ENCODE peak calls at places on chromosome 22, in eight cellular contexts. Z is AG08396; G is breast epithelium; R is activated CD4-positive, CD25-positive, alpha-beta regulatory T cell; K is H4; M is stimulated activated CD4-positive, alpha-beta T cell treated with anti-CD3 and anti-CD28 coated beads, Interleukin-4, amount 100 ng/mL, for 48 hours; U is RPMI8226; C is smooth muscle cell of the brain vasculature. F is an unnamed sample.
A peak's percentile ranks its signal among the peaks of the same experiment; 100 is the strongest.

GRCh38 chr22:29342177-29342576 is 26.7 kb upstream of the RASL10A start:
- DNase-seq in Z (no peak), G (no peak), R (no peak), K (no peak), M (no peak), U (no peak), C (no peak), F (peak; percentile 38)

GRCh38 chr22:44210721-44211120 is 30.0 kb downstream of the PARVG start:
- DNase-seq in Z (no peak), G (no peak), R (no peak), K (no peak), M (no peak), U (no peak), C (no peak), F (peak; percentile 24)

GRCh38 chr22:44992166-44992565 is 17.6 kb downstream of the PHF21B start:
- DNase-seq in Z (no peak), G (no peak), R (no peak), K (no peak), M (no peak), U (no peak), C (no peak), F (no peak)

GRCh38 chr22:38012604-38013072 is 28.3 kb upstream of the SOX10 start:
- DNase-seq in Z (no peak), G (no peak), R (no peak), K (no peak), M (no peak), U (no peak), C (no peak), F (no peak)

GRCh38 chr22:49948958-49949913 is 11.3 kb upstream of the PIM3 start:
- DNase-seq in Z (no peak), G (peak; percentile 88), R (no peak), K (no peak), M (no peak), U (no peak), C (no peak), F (no peak)

GRCh38 chr22:47195156-47195675 is 432.8 kb downstream of the TBC1D22A start:
- DNase-seq in Z (no peak), G (peak; percentile 35), R (no peak), K (no peak), M (no peak), U (no peak), C (no peak), F (no peak)

GRCh38 chr22:46942816-46943783 is 180.7 kb downstream of the TBC1D22A start:
- DNase-seq in Z (no peak), G (no peak), R (no peak), K (no peak), M (no peak), U (no peak), C (no peak), F (no peak)

GRCh38 chr22:31923166-31923565 is 21.2 kb upstream of the YWHAH start:
- DNase-seq in Z (no peak), G (no peak), R (no peak), K (no peak), M (no peak), U (peak; percentile 54), C (no peak), F (no peak)

GRCh38 chr22:37202706-37203105 is 9.6 kb downstream of the SSTR3 start:
- DNase-seq in Z (no peak), G (peak; percentile 35), R (no peak), K (no peak), M (no peak), U (no peak), C (no peak), F (no peak)

GRCh38 chr22:50503475-50504145 is 3.9 kb downstream of the LMF2 start:
- DNase-seq in Z (no peak), G (no peak), R (no peak), K (no peak), M (no peak), U (no peak), C (no peak), F (no peak)

GRCh38 chr22:37760152-37760551 is 47.6 kb upstream of the GCAT start:
- DNase-seq in Z (no peak), G (no peak), R (no peak), K (no peak), M (no peak), U (no peak), C (no peak), F (no peak)

GRCh38 chr22:22553735-22554134 is 5.3 kb downstream of the PRAME start:
- DNase-seq in Z (no peak), G (no peak), R (no peak), K (no peak), M (no peak), U (no peak), C (no peak), F (no peak)

GRCh38 chr22:50150161-50151129 is 20.1 kb upstream of the PANX2 start:
- DNase-seq in Z (no peak), G (no peak), R (no peak), K (no peak), M (no peak), U (no peak), C (no peak), F (no peak)

GRCh38 chr22:29879738-29880137 is 3.2 kb upstream of the MTMR3 start:
- DNase-seq in Z (no peak), G (no peak), R (no peak), K (no peak), M (no peak), U (no peak), C (no peak), F (no peak)

GRCh38 chr22:29555065-29555644 is 1.6 kb upstream of the THOC5 start:
- DNase-seq in Z (peak; percentile 44), G (peak; percentile 76), R (no peak), K (no peak), M (no peak), U (no peak), C (no peak), F (peak; percentile 84)

GRCh38 chr22:49966041-49966715 is 5.6 kb downstream of the PIM3 start:
- DNase-seq in Z (no peak), G (peak; percentile 51), R (no peak), K (no peak), M (no peak), U (no peak), C (no peak), F (no peak)

GRCh38 chr22:30390974-30391691 is 3.9 kb upstream of the RNF215 start:
- DNase-seq in Z (peak; percentile 81), G (peak; percentile 80), R (peak; percentile 66), K (peak; percentile 62), M (peak; percentile 64), U (peak; percentile 83), C (no peak), F (peak; percentile 75)

GRCh38 chr22:35352214-35353111 is 28.4 kb upstream of the HMOX1 start:
- DNase-seq in Z (peak; percentile 46), G (no peak), R (peak; percentile 16), K (no peak), M (peak; percentile 52), U (peak; percentile 92), C (no peak), F (no peak)

GRCh38 chr22:41237036-41237706 is 3.6 kb downstream of the CHADL start:
- DNase-seq in Z (no peak), G (no peak), R (no peak), K (no peak), M (no peak), U (no peak), C (no peak), F (no peak)

GRCh38 chr22:50274311-50274710 is 4.1 kb upstream of the MAPK11 start:
- DNase-seq in Z (peak; percentile 73), G (no peak), R (no peak), K (peak; percentile 44), M (no peak), U (peak; percentile 79), C (no peak), F (no peak)

GRCh38 chr22:17476838-17477237 is 86.5 kb upstream of the SLC25A18 start:
- DNase-seq in Z (no peak), G (no peak), R (no peak), K (peak; percentile 4), M (no peak), U (no peak), C (no peak), F (no peak)

GRCh38 chr22:27022256-27022655 is 364.9 kb downstream of the MIAT start:
- DNase-seq in Z (no peak), G (no peak), R (no peak), K (no peak), M (no peak), U (no peak), C (no peak), F (no peak)

F was measured in SJSA1.